ENCODE peak calls at places on chromosomes 13 and 19, in four cellular contexts. L is A172, A is EL, S is NCI-H2171 treated with DMSO at 0.1 percent for 48 hours. Y is an unnamed sample.

GRCh38 chr19:17411801-17412200 is 6.4 kb upstream of the BST2 start:
- DNase-seq in L (no peak), S (no peak), A (no peak), Y (no peak)

GRCh38 chr13:62524498-62524897 is 1108.8 kb upstream of the PCDH20 start:
- DNase-seq in A (no peak), L (no peak), S (no peak), Y (no peak)

GRCh38 chr13:30559274-30559673 is 58.4 kb upstream of the USPL1 start:
- DNase-seq in A (no peak), S (no peak), L (no peak), Y (no peak)

GRCh38 chr13:33236021-33236420 is 49.5 kb downstream of the STARD13 start:
- DNase-seq in L (peak), A (peak), S (no peak), Y (peak)

GRCh38 chr13:110361365-110361911 is 54.4 kb downstream of the COL4A2 start:
- DNase-seq in A (no peak), S (no peak), L (peak), Y (no peak)

GRCh38 chr13:99353836-99354235 is 46.6 kb upstream of the GPR183 start:
- DNase-seq in S (no peak), A (peak), L (peak), Y (no peak)

GRCh38 chr13:49098198-49098597 is 121.9 kb upstream of the MLNR start:
- DNase-seq in S (no peak), L (peak), A (peak), Y (peak)

GRCh38 chr19:48513289-48514122 is 1.9 kb upstream of the LMTK3 start:
- DNase-seq in L (peak), S (peak), A (peak), Y (no peak)

GRCh38 chr13:45826741-45827140 is 24.8 kb downstream of the SIAH3 start:
- DNase-seq in L (no peak), S (no peak), A (no peak), Y (no peak)

GRCh38 chr13:60645552-60646138 is 248.6 kb downstream of the TDRD3 start:
- DNase-seq in L (no peak), A (no peak), S (no peak), Y (no peak)

GRCh38 chr19:38229585-38230073 is 5.6 kb upstream of the DPF1 start:
- DNase-seq in S (peak), L (peak), A (peak), Y (peak)

GRCh38 chr19:41998246-41999020 is 4.4 kb upstream of the ATP1A3 start:
- DNase-seq in L (no peak), S (peak), A (peak), Y (no peak)

GRCh38 chr19:34298891-34299510 is 44.6 kb downstream of the GARRE1 start:
- DNase-seq in A (no peak), S (no peak), L (no peak), Y (no peak)

GRCh38 chr19:46656541-46656940 is 4.4 kb downstream of the DACT3 start:
- DNase-seq in L (no peak), A (no peak), S (no peak), Y (no peak)

GRCh38 chr13:42969558-42970172 is 22.4 kb downstream of the EPSTI1 start:
- DNase-seq in L (peak), S (peak), A (peak), Y (no peak)

GRCh38 chr19:41904118-41904870 is 21.3 kb downstream of the ARHGEF1 start:
- DNase-seq in L (no peak), A (no peak), S (no peak), Y (no peak)

GRCh38 chr19:51407631-51408131 is 9.8 kb downstream of the SIGLEC10 start:
- DNase-seq in L (no peak), S (no peak), A (peak), Y (no peak)

GRCh38 chr19:31220540-31220939 is 128.7 kb downstream of the TSHZ3 start:
- DNase-seq in S (no peak), A (peak), L (peak), Y (no peak)

GRCh38 chr19:55451522-55452380 is 8.7 kb upstream of the SHISA7 start:
- DNase-seq in L (no peak), A (no peak), S (peak), Y (no peak)

GRCh38 chr19:39139305-39140194 is 14.0 kb downstream of the PAK4 start:
- DNase-seq in L (no peak), A (no peak), S (no peak), Y (no peak)

GRCh38 chr13:46211116-46211515 is 612 bp upstream of the LRRC63 start:
- DNase-seq in L (peak), S (no peak), A (peak), Y (no peak)

GRCh38 chr19:11722414-11722813 is 16.3 kb downstream of the ZNF823 start:
- DNase-seq in A (no peak), S (no peak), L (no peak), Y (no peak)

GRCh38 chr13:36965767-36966166 is 33.4 kb downstream of the ALG5 start:
- DNase-seq in L (peak), S (no peak), A (peak), Y (peak)

GRCh38 chr13:20843177-20843576 is 59.4 kb downstream of the XPO4 start:
- DNase-seq in L (no peak), S (no peak), A (no peak), Y (no peak)

GRCh38 chr13:94395889-94396288 is 83.6 kb downstream of the DCT start:
- DNase-seq in L (no peak), S (no peak), A (no peak), Y (no peak)